ENCODE peak calls at places on chromosomes 6 and 20, in ten cellular contexts. K is nephron progenitor cell, Z is midbrain, X is NCI-H446, V is choroid plexus epithelial cell, P is dermis microvascular lymphatic vessel endothelial cell, W is D341Med, E is KBM-7, G is foreskin melanocyte, J is kidney. T is an unnamed sample.

GRCh38 chr6:135159531-135159930 is 21.6 kb upstream of the MYB start:
- DNase-seq in G (no peak), Z (no peak), E (no peak), P (no peak), X (no peak), J (no peak), K (no peak), V (no peak), W (no peak), T (no peak)

GRCh38 chr6:146913842-146914562 is 290.2 kb upstream of the STXBP5 start:
- DNase-seq in Z (peak), V (peak), G (peak), E (peak), J (peak), K (peak), W (no peak), X (peak), P (no peak), T (peak)

GRCh38 chr6:34177181-34177591 is 31.3 kb upstream of the GRM4 start:
- DNase-seq in X (no peak), W (no peak), Z (no peak), P (no peak), V (no peak), E (no peak), G (no peak), K (no peak), J (peak), T (no peak)

GRCh38 chr6:30760537-30760936 is 16.2 kb upstream of the IER3 start:
- DNase-seq in K (no peak), Z (no peak), J (no peak), G (no peak), E (no peak), W (no peak), X (no peak), V (no peak), P (no peak), T (no peak)

GRCh38 chr6:37253608-37254007 is 4.0 kb upstream of the TBC1D22B start:
- DNase-seq in G (no peak), E (no peak), X (no peak), W (no peak), Z (no peak), P (no peak), J (no peak), K (no peak), V (no peak), T (no peak)

GRCh38 chr6:99590728-99591672 is 15.6 kb upstream of the PRDM13 start:
- DNase-seq in E (no peak), P (no peak), W (no peak), V (no peak), Z (no peak), K (peak), X (no peak), J (no peak), G (no peak), T (no peak)

GRCh38 chr6:82914511-82914910 is 151.1 kb downstream of the UBE3D start:
- DNase-seq in Z (no peak), X (no peak), W (no peak), K (no peak), P (no peak), G (no peak), E (no peak), V (no peak), J (no peak), T (no peak)

GRCh38 chr6:155013457-155013876 is 18.4 kb downstream of the TIAM2 start:
- DNase-seq in P (peak), K (no peak), W (no peak), E (no peak), Z (no peak), V (no peak), G (no peak), X (peak), J (no peak), T (no peak)

GRCh38 chr6:20811112-20811746 is 277.0 kb downstream of the CDKAL1 start:
- DNase-seq in V (peak), E (peak), P (no peak), Z (no peak), K (no peak), X (peak), W (peak), G (no peak), J (no peak), T (no peak)

GRCh38 chr20:1357921-1358671 is 29.2 kb upstream of the SDCBP2 start:
- DNase-seq in G (no peak), E (no peak), W (no peak), P (no peak), K (no peak), Z (no peak), X (no peak), V (peak), J (no peak), T (no peak)

GRCh38 chr6:138405816-138406403 is 1.9 kb downstream of the HEBP2 start:
- DNase-seq in W (no peak), P (no peak), K (no peak), E (no peak), V (no peak), J (no peak), G (no peak), Z (no peak), X (no peak), T (no peak)

GRCh38 chr20:51574248-51575033 is 31.9 kb upstream of the NFATC2 start:
- DNase-seq in Z (no peak), J (no peak), V (peak), X (no peak), W (no peak), E (no peak), G (no peak), P (no peak), K (no peak), T (no peak)

GRCh38 chr20:10672579-10673127 is 1.1 kb downstream of the JAG1 start:
- DNase-seq in W (peak), K (peak), G (peak), V (peak), P (no peak), Z (peak), J (peak), X (no peak), E (peak), T (peak)

GRCh38 chr20:35166242-35166830 is 5.5 kb upstream of the PROCR start:
- DNase-seq in G (no peak), V (peak), Z (no peak), W (peak), P (peak), J (peak), K (no peak), X (no peak), E (peak), T (peak)